ENCODE peak calls at places on chromosomes 11 and 22, in five cellular contexts. Q is HepG2, I is stomach, R is HCT116, W is adipocyte. S is an unnamed sample.

GRCh38 chr11:79461144-79461543 is 20.3 kb upstream of the TENM4 start:
- DNase-seq in I (no peak), R (peak; percentile 1), W (peak; percentile 56), Q (peak; percentile 7), S (no peak)

GRCh38 chr11:29161216-29161615 is 855.6 kb downstream of the KCNA4 start:
- DNase-seq in Q (no peak), W (peak; percentile 32), R (no peak), I (no peak), S (no peak)

GRCh38 chr11:117519170-117519569 is 191.5 kb downstream of the CEP164 start:
- DNase-seq in Q (peak; percentile 42), W (no peak), R (no peak), I (no peak), S (no peak)

GRCh38 chr11:63769044-63769718 is 606 bp upstream of the ZFTA start:
- DNase-seq in W (peak; percentile 75), I (no peak), R (no peak), Q (no peak), S (no peak)

GRCh38 chr22:46569848-46570695 is 32.7 kb upstream of the CELSR1 start:
- DNase-seq in W (no peak), I (no peak), R (no peak), Q (no peak), S (no peak)

GRCh38 chr11:124669193-124669592 is 4.3 kb downstream of the SIAE start:
- DNase-seq in R (peak; percentile 28), Q (peak; percentile 33), I (peak; percentile 33), W (peak; percentile 71), S (peak; percentile 13)

GRCh38 chr11:3224730-3225098 is 6.1 kb upstream of the MRGPRG start:
- DNase-seq in W (no peak), I (no peak), Q (no peak), R (no peak), S (no peak)

GRCh38 chr11:80155412-80156017 is 714.7 kb upstream of the TENM4 start:
- DNase-seq in I (no peak), Q (peak; percentile 21), W (peak; percentile 78), R (no peak), S (no peak)

GRCh38 chr22:29030618-29031235 is 30.9 kb downstream of the C22orf31 start:
- DNase-seq in I (peak; percentile 93), R (peak; percentile 89), Q (peak; percentile 93), W (peak; percentile 68), S (peak; percentile 63)

GRCh38 chr11:45924927-45925326 is 2.5 kb downstream of the LARGE2 start:
- DNase-seq in W (no peak), I (no peak), Q (no peak), R (no peak), S (no peak)

GRCh38 chr22:28600546-28601143 is 79.0 kb downstream of the TTC28 start:
- DNase-seq in W (peak; percentile 90), I (no peak), Q (peak; percentile 53), R (peak; percentile 24), S (peak; percentile 31)

GRCh38 chr11:62853279-62853965 is 14.0 kb upstream of the WDR74 start:
- DNase-seq in I (no peak), W (no peak), R (no peak), Q (no peak), S (no peak)

GRCh38 chr11:8814923-8815240 is 96.1 kb upstream of the AKIP1 start:
- DNase-seq in Q (no peak), R (no peak), W (peak; percentile 30), I (no peak), S (no peak)

GRCh38 chr22:44802071-44802700 is 49.8 kb downstream of the ARHGAP8 start:
- DNase-seq in W (no peak), I (no peak), Q (no peak), R (no peak), S (no peak)

GRCh38 chr11:113681711-113682410 is 24.2 kb downstream of the TMPRSS5 start:
- DNase-seq in W (no peak), I (no peak), Q (no peak), R (no peak), S (no peak)

GRCh38 chr11:62449451-62449851 is 30.6 kb downstream of the SCGB1A1 start:
- DNase-seq in Q (no peak), I (peak; percentile 39), W (no peak), R (no peak), S (no peak)

GRCh38 chr11:27116684-27117083 is 76.1 kb downstream of the BBOX1 start:
- DNase-seq in W (peak; percentile 34), I (no peak), R (no peak), Q (no peak), S (no peak)

GRCh38 chr22:19823638-19824196 is 31.0 kb downstream of the GNB1L start:
- DNase-seq in W (no peak), R (no peak), Q (peak; percentile 62), I (peak; percentile 14), S (no peak)

GRCh38 chr11:45538939-45539338 is 126.5 kb downstream of the CHST1 start:
- DNase-seq in R (no peak), W (no peak), I (no peak), Q (no peak), S (no peak)

GRCh38 chr22:24429411-24430365 is 2.3 kb downstream of the ADORA2A start:
- DNase-seq in R (no peak), Q (no peak), W (no peak), I (peak; percentile 84), S (no peak)

GRCh38 chr11:114162719-114163123 is 103.2 kb downstream of the ZBTB16 start:
- DNase-seq in W (peak; percentile 99), R (no peak), I (peak; percentile 92), Q (no peak), S (peak; percentile 100)

GRCh38 chr11:23403210-23404185 is 543.2 kb upstream of the CCDC179 start:
- DNase-seq in Q (no peak), W (no peak), I (no peak), R (no peak), S (no peak)

GRCh38 chr11:17593466-17594245 is 46.6 kb downstream of the OTOG start:
- DNase-seq in W (no peak), I (no peak), Q (no peak), R (no peak), S (no peak)

GRCh38 chr11:60485987-60486386 is 6.6 kb upstream of the MS4A12 start:
- DNase-seq in Q (peak; percentile 54), I (peak; percentile 29), W (no peak), R (peak; percentile 79), S (peak; percentile 56)

GRCh38 chr11:6237903-6238302 is 986 bp upstream of the CNGA4 start:
- DNase-seq in Q (no peak), R (no peak), W (no peak), I (no peak), S (no peak)

GRCh38 chr11:68750197-68750987 is 928 bp downstream of the TESMIN start:
- DNase-seq in Q (no peak), W (no peak), R (no peak), I (no peak), S (no peak)

GRCh38 chr22:30180616-30181015 is 65.9 kb downstream of the LIF start:
- DNase-seq in R (no peak), I (no peak), Q (no peak), W (no peak), S (no peak)

GRCh38 chr22:30731658-30732057 is 37.0 kb downstream of the OSBP2 start:
- DNase-seq in Q (no peak), W (no peak), R (no peak), I (no peak), S (no peak)

GRCh38 chr22:49657275-49657973 is 170.2 kb downstream of the BRD1 start:
- DNase-seq in R (peak; percentile 71), I (peak; percentile 48), Q (no peak), W (no peak), S (no peak)

GRCh38 chr11:65934014-65934413 is 11.3 kb upstream of the TSGA10IP start:
- DNase-seq in Q (no peak), I (no peak), W (peak; percentile 19), R (no peak), S (no peak)

GRCh38 chr11:40328890-40329617 is 1130.4 kb downstream of the LRRC4C start:
- DNase-seq in R (no peak), I (peak; percentile 69), Q (peak; percentile 76), W (peak; percentile 97), S (peak; percentile 85)

GRCh38 chr11:111019931-111020381 is 225.6 kb upstream of the POU2AF2 start:
- DNase-seq in I (no peak), R (no peak), Q (no peak), W (peak; percentile 22), S (no peak)

GRCh38 chr11:83019888-83020579 is 51.7 kb downstream of the RAB30 start:
- DNase-seq in W (no peak), Q (no peak), R (no peak), I (peak; percentile 66), S (no peak)

GRCh38 chr22:22520667-22521602 is 865 bp upstream of the ZNF280A start:
- DNase-seq in Q (no peak), R (no peak), W (no peak), I (no peak), S (no peak)

GRCh38 chr11:2919188-2919587 is 10.0 kb downstream of the PHLDA2 start:
- DNase-seq in Q (no peak), I (no peak), W (no peak), R (no peak), S (no peak)

GRCh38 chr11:20671856-20672546 is 2.6 kb downstream of the NELL1 start:
- DNase-seq in Q (peak; percentile 7), W (no peak), R (peak; percentile 0), I (no peak), S (no peak)
- H3K4me3 ChIP-seq in Q (no peak overlapping the region), W (no peak overlapping the region), R (no peak overlapping the region), I (no peak overlapping the region), S (no peak overlapping the region)

GRCh38 chr11:134764367-134764766 is 352.3 kb upstream of the B3GAT1 start:
- DNase-seq in W (no peak), I (no peak), Q (no peak), R (no peak), S (no peak)
- H3K4me3 ChIP-seq in W (no peak overlapping the region), I (no peak overlapping the region), Q (no peak overlapping the region), R (no peak overlapping the region), S (no peak overlapping the region)

GRCh38 chr11:32391965-32392553 is 43.3 kb downstream of the WT1 start:
- DNase-seq in Q (no peak), W (no peak), R (no peak), I (no peak), S (no peak)

GRCh38 chr11:32392840-32393239 is 42.5 kb downstream of the WT1 start:
- DNase-seq in Q (no peak), I (no peak), R (no peak), W (no peak), S (no peak)

GRCh38 chr11:32388871-32389770 is 46.2 kb downstream of the WT1 start:
- DNase-seq in W (no peak), R (no peak), I (no peak), Q (no peak), S (no peak)

GRCh38 chr11:32390712-32391111 is 44.6 kb downstream of the WT1 start:
- DNase-seq in I (no peak), Q (no peak), R (no peak), W (no peak), S (no peak)

GRCh38 chr11:32391479-32391878 is 43.9 kb downstream of the WT1 start:
- DNase-seq in Q (no peak), W (no peak), I (no peak), R (no peak), S (no peak)
- H3K4me3 ChIP-seq in Q (no peak overlapping the region), W (no peak overlapping the region), I (no peak overlapping the region), R (no peak overlapping the region), S (no peak overlapping the region)

DNA sequence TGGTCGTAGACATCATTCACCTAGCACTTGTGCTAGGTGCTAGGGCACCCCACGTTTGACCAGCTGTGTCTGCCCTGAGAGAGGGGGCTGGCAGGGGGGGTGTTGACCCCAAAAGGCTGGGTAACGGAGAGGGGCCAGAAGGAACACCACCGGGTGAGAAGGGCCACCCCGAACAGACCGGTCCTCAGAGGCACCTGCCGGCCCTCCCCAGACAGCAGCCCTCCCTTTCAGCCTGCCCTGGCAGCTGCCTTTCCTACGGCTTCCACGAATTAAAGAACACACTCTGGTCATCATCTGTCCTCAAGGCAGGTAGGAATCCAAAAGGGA is 977 bp upstream of the KCNJ5 start:
- DNase-seq in R (no peak), I (no peak), W (no peak), Q (no peak), S (no peak)
- H3K4me3 ChIP-seq in R (peak overlapping the region; percentile 54), I (peak overlapping the region; percentile 52), W (peak overlapping the region; percentile 75), Q (no peak overlapping the region), S (peak overlapping the region; percentile 47)

S was measured in LNCaP clone FGC.